ENCODE peak calls at places on chromosomes 2 and 18, in five cellular contexts. T, V, C, E and J are unnamed samples. For H3K36me3, the result is how much of the 10 kb centered on the place peaks cover.

GRCh38 chr2:20050712-20051517 is 513 bp downstream of the LAPTM4A start:
- DNase-seq in T (peak), V (no peak), C (no peak), E (peak), J (no peak)

GRCh38 chr18:3794537-3795348 is 344.8 kb downstream of the TGIF1 start:
- DNase-seq in T (no peak), V (no peak), C (no peak), E (peak), J (peak)

GRCh38 chr2:150222317-150222716 is 265.1 kb downstream of the RND3 start:
- DNase-seq in T (no peak), V (no peak), C (no peak), E (no peak), J (no peak)

GRCh38 chr2:54106631-54107454 is 8.6 kb upstream of the ACYP2 start:
- DNase-seq in T (peak), V (peak), C (no peak), E (peak), J (no peak)

GRCh38 chr2:41326801-41327200 is 721.0 kb upstream of the PKDCC start:
- DNase-seq in T (no peak), V (no peak), C (no peak), E (no peak), J (no peak)

GRCh38 chr2:216477283-216478035 is 21.2 kb upstream of the RPL37A start:
- DNase-seq in T (no peak), V (no peak), C (no peak), E (no peak), J (no peak)

GRCh38 chr2:64679673-64680425 is 26.1 kb upstream of the SERTAD2 start:
- DNase-seq in T (peak), V (no peak), C (no peak), E (no peak), J (no peak)

GRCh38 chr2:227846831-227847230 is 24.6 kb upstream of the DAW1 start:
- DNase-seq in T (no peak), V (no peak), C (no peak), E (no peak), J (no peak)

GRCh38 chr2:220489116-220489515 is 861.7 kb downstream of the SLC4A3 start:
- DNase-seq in T (no peak), V (no peak), C (no peak), E (no peak), J (no peak)

GRCh38 chr18:62784966-62785413 is 69.6 kb downstream of the PHLPP1 start:
- DNase-seq in T (no peak), V (no peak), C (no peak), E (no peak), J (no peak)

GRCh38 chr2:86037795-86038192 is 67.9 kb downstream of the POLR1A start:
- DNase-seq in T (no peak), V (no peak), C (peak), E (no peak), J (no peak)
- H3K4me3 ChIP-seq in T (no peak), V (no peak), C (no peak), E (no peak), J (no peak)

DNA sequence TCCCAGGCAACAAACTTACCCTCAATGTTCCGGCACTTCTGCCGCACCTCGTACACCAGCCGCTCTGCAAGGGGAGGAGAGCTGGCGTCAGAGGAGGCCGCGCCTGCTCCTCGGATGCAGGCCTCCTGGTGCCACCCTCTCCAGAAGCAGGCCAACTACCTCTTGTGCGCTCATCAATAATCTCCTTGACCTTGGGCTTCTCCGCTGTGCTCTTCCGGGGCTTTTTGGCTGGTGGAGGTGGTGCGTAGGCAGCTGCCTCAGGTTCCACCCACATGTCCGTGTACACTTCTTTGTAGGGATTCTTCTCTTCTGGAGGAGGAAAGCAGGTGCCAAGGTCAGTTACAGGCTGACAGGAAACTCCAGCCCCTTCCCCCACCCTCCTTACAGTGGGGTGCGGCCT is 77.6 kb upstream of the POMC start:
- DNase-seq in T (no peak), V (no peak), C (no peak), E (no peak), J (no peak)
- H3K36me3 ChIP-seq in T (half or more), V (under half), C (under half), E (half or more), J (under half)

GRCh38 chr2:113391073-113391472 is 46.4 kb upstream of the ZNG1B start:
- DNase-seq in T (no peak), V (no peak), C (no peak), E (no peak), J (no peak)
- H3K4me3 ChIP-seq in T (no peak), V (no peak), C (no peak), E (no peak), J (no peak)

GRCh38 chr2:97656129-97656755 is 7.6 kb downstream of the ACTR1B start:
- DNase-seq in T (no peak), V (no peak), C (peak), E (no peak), J (no peak)

GRCh38 chr2:97654324-97654723 is 8.5 kb downstream of the COX5B start:
- DNase-seq in T (no peak), V (no peak), C (no peak), E (no peak), J (no peak)

GRCh38 chr2:97656905-97657587 is 6.8 kb downstream of the ACTR1B start:
- DNase-seq in T (no peak), V (no peak), C (peak), E (no peak), J (no peak)

GRCh38 chr2:97653874-97654273 is 8.0 kb downstream of the COX5B start:
- DNase-seq in T (no peak), V (no peak), C (no peak), E (no peak), J (no peak)

GRCh38 chr2:97654791-97655190 is 8.9 kb downstream of the COX5B start:
- DNase-seq in T (no peak), V (no peak), C (no peak), E (no peak), J (no peak)
- H3K36me3 ChIP-seq in T (under half), V (under half), C (under half), E (under half), J (under half)

GRCh38 chr2:144430722-144431163 is 89.2 kb downstream of the ZEB2 start:
- DNase-seq in T (no peak), V (no peak), C (no peak), E (no peak), J (no peak)

GRCh38 chr2:144432921-144433320 is 87.0 kb downstream of the ZEB2 start:
- DNase-seq in T (no peak), V (no peak), C (no peak), E (no peak), J (no peak)

GRCh38 chr2:144432014-144432413 is 87.9 kb downstream of the ZEB2 start:
- DNase-seq in T (no peak), V (no peak), C (no peak), E (no peak), J (no peak)

GRCh38 chr2:144429396-144430112 is 90.4 kb downstream of the ZEB2 start:
- DNase-seq in T (no peak), V (no peak), C (no peak), E (no peak), J (no peak)

DNA sequence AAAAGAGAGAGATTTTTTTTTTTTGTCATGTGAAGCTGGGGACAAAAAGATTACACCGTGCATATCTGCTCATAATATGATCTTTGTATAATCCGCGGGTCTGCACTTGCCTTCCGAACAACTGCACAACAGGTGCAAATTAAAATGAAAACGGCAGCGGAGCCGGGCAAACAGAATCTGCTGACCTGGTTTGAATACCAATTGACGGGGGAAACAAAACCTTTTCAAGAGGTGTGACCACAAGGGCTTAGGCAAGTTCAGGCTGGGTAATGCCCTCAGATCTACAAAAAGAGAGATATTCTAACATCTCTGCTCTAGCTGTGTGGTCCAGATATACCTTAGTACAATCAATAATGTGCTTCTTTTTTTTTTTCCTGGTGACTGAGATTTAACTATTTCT is 88.5 kb downstream of the ZEB2 start:
- DNase-seq in T (no peak), V (no peak), C (no peak), E (no peak), J (no peak)
- H3K4me3 ChIP-seq in T (no peak), V (no peak), C (peak), E (peak), J (no peak)